ENCODE peak calls at places on chromosome 9, in seven cellular contexts. W is NT2/D1, A is aorta, N is OCI-LY7, C is adrenal gland, E is brain microvascular endothelial cell, F is testis. Y is an unnamed sample. For H3K36me3, the result is how much of the 10 kb centered on the place peaks cover.

GRCh38 chr9:118729981-118730380 is 639.3 kb downstream of the BRINP1 start:
- DNase-seq in W (no peak), A (no peak), N (no peak), C (no peak), E (no peak), F (no peak), Y (no peak)

GRCh38 chr9:33750839-33751339 is 44.5 kb upstream of the PRSS3 start:
- DNase-seq in W (no peak), A (no peak), N (no peak), C (no peak), E (no peak), F (no peak), Y (no peak)

GRCh38 chr9:74876611-74877010 is 11.1 kb downstream of the TRPM6 start:
- DNase-seq in W (no peak), A (no peak), N (no peak), C (no peak), E (no peak), F (no peak), Y (no peak)

GRCh38 chr9:77879344-77880089 is 152.1 kb downstream of the GNAQ start:
- DNase-seq in W (no peak), A (peak), N (no peak), C (no peak), E (peak), F (no peak), Y (no peak)

GRCh38 chr9:32394381-32395049 is 10.1 kb downstream of the ACO1 start:
- DNase-seq in W (peak), A (no peak), N (no peak), C (no peak), E (no peak), F (no peak), Y (no peak)

GRCh38 chr9:81588148-81588874 is 101.0 kb downstream of the TLE1 start:
- DNase-seq in W (no peak), A (peak), N (no peak), C (peak), E (peak), F (no peak), Y (no peak)

GRCh38 chr9:127121628-127122175 is 733 bp downstream of the ANGPTL2 start:
- DNase-seq in W (no peak), A (no peak), N (no peak), C (no peak), E (no peak), F (no peak), Y (no peak)

GRCh38 chr9:109880276-109881169 is 100.5 kb downstream of the PALM2AKAP2 start:
- DNase-seq in W (peak), A (no peak), N (peak), C (no peak), E (peak), F (peak), Y (no peak)

GRCh38 chr9:127714916-127715442 is 484 bp downstream of the PTRH1 start:
- DNase-seq in W (no peak), A (no peak), N (no peak), C (no peak), E (no peak), F (no peak), Y (no peak)

GRCh38 chr9:14189578-14189977 is 124.4 kb downstream of the NFIB start:
- DNase-seq in W (no peak), A (no peak), N (no peak), C (no peak), E (no peak), F (no peak), Y (no peak)

GRCh38 chr9:14191512-14191911 is 122.4 kb downstream of the NFIB start:
- DNase-seq in W (no peak), A (no peak), N (peak), C (no peak), E (no peak), F (no peak), Y (no peak)

GRCh38 chr9:14188011-14188410 is 125.9 kb downstream of the NFIB start:
- DNase-seq in W (no peak), A (no peak), N (no peak), C (no peak), E (no peak), F (no peak), Y (no peak)

GRCh38 chr9:14190240-14190639 is 123.7 kb downstream of the NFIB start:
- DNase-seq in W (no peak), A (no peak), N (no peak), C (no peak), E (no peak), F (no peak), Y (no peak)

DNA sequence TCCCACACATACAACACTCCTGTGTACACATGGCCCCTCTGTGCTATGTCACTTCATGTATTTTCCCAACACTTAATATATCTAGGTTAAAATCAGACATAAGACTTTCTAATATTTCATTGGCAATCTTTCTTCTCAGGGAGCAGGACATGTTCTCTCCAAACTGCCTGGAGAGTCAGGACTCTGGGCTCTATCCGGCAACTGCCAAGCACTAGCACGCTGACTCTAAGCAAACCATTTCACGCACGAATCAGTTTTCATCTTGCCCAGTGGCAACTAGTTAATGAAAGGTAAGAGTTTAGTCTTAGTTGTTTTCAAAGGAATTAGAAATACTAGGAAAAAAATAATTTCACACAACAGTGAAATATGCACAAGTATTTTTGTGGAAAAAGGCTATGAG is 124.8 kb downstream of the NFIB start:
- DNase-seq in W (no peak), A (no peak), N (no peak), C (no peak), E (no peak), F (no peak), Y (no peak)
- H3K36me3 ChIP-seq in W (under half), A (under half), N (under half), C (under half), E (under half), F (under half), Y (under half)

DNA sequence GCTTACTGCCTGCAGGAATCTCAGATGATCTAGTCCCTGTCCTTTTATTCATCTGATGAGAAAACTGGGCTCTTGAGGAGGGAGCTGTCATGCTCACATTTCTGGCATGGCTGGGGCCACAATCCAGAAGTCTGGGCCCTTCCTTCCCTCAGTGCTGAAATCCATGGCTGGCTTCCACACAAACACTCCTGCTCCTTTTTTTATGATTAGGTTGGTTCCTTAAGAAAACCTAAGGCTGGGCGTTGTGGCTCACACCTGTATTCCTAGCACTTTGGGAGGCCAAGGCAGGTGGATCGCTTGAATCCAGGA is 1.3 kb downstream of the ACER2 start:
- DNase-seq in W (no peak), A (no peak), N (no peak), C (no peak), E (no peak), F (no peak), Y (no peak)
- H3K4me3 ChIP-seq in W (no peak), A (no peak), N (peak), C (no peak), E (no peak), F (no peak), Y (no peak)

GRCh38 chr9:21831841-21832509 is 29.5 kb downstream of the MTAP start:
- DNase-seq in W (no peak), A (no peak), N (peak), C (no peak), E (peak), F (no peak), Y (no peak)
- H3K36me3 ChIP-seq in W (half or more), A (under half), N (half or more), C (under half), E (under half), F (under half), Y (half or more)

GRCh38 chr9:22210262-22210661 is 201.2 kb upstream of the CDKN2B start:
- DNase-seq in W (no peak), A (no peak), N (no peak), C (no peak), E (no peak), F (no peak), Y (no peak)

GRCh38 chr9:22208846-22209585 is 199.9 kb upstream of the CDKN2B start:
- DNase-seq in W (no peak), A (no peak), N (no peak), C (no peak), E (no peak), F (no peak), Y (no peak)

GRCh38 chr9:22214021-22214420 is 204.9 kb upstream of the CDKN2B start:
- DNase-seq in W (no peak), A (no peak), N (no peak), C (no peak), E (peak), F (no peak), Y (no peak)

GRCh38 chr9:22210936-22211335 is 201.8 kb upstream of the CDKN2B start:
- DNase-seq in W (no peak), A (no peak), N (no peak), C (no peak), E (no peak), F (no peak), Y (no peak)

DNA sequence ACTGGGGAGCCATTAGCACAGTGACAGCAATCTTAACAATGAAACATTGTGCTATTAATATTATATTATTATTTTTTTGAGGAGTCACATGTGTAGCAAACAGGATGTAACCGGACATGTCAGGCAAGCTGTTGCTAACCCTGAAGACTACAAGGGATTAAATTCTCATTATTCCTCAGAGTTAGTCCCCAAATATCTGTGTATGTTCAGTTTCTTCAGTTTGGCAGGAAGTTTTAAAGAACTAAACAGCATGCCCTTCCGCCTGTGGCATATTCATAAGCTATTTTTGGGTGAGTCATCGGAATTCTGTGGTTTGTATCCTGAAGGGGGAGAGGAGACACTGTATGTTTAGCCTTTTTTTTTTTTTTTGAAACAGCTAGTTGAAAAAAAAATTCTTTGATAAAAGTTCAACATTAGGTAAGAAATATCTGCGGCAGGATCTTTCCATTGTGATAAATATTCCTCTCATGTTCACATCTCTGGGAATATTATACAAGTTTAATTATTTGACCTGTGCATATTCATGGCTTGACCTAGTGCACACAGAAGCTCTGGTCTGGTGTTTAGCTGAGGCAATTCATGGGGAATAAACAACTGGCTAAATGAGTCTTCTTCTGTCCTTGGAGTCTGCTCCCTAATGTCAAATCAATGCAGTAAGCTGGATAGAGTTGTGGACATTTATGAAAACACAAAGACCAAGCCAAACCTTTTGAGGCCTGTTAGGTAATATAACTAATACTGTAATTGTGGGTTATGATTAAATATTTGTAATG is 202.7 kb upstream of the CDKN2B start:
- DNase-seq in W (no peak), A (no peak), N (no peak), C (no peak), E (peak), F (no peak), Y (peak)
- H3K4me3 ChIP-seq in W (no peak), A (no peak), N (no peak), C (no peak), E (no peak), F (no peak), Y (no peak)

GRCh38 chr9:133104718-133105460 is 16.2 kb downstream of the RALGDS start:
- DNase-seq in W (no peak), A (peak), N (no peak), C (no peak), E (no peak), F (no peak), Y (no peak)
- H3K36me3 ChIP-seq in W (half or more), A (under half), N (under half), C (half or more), E (half or more), F (under half), Y (under half)